ENCODE peak calls at places on chromosomes 7 and 10, in seven cellular contexts. F is Peyer's patch; D is heart left ventricle; E is CD8-positive, alpha-beta memory T cell; S is thoracic aorta; A is ascending aorta; O is psoas muscle. M is an unnamed sample.

GRCh38 chr10:85611093-85611740 is 755.4 kb downstream of the GRID1 start:
- DNase-seq in D (no peak), O (no peak), F (no peak), S (no peak), E (no peak), A (no peak), M (no peak)

GRCh38 chr7:92251181-92251580 is 5.4 kb downstream of the ANKIB1 start:
- DNase-seq in D (no peak), E (no peak), O (no peak), F (no peak), S (no peak), A (no peak), M (peak)

GRCh38 chr10:125057158-125058001 is 103.0 kb downstream of the CTBP2 start:
- DNase-seq in S (no peak), A (peak), D (peak), F (peak), O (peak), E (no peak), M (no peak)

GRCh38 chr7:38550881-38551280 is 80.3 kb downstream of the AMPH start:
- DNase-seq in S (no peak), A (no peak), D (no peak), E (no peak), F (no peak), O (no peak), M (no peak)

GRCh38 chr10:3426190-3426845 is 253.7 kb upstream of the PITRM1 start:
- DNase-seq in E (no peak), O (no peak), S (no peak), F (no peak), A (no peak), D (no peak), M (peak)

GRCh38 chr10:103554488-103555320 is 61.2 kb downstream of the NEURL1 start:
- DNase-seq in A (no peak), S (no peak), O (peak), E (no peak), D (peak), F (peak), M (peak)

GRCh38 chr10:117165557-117166419 is 27.7 kb upstream of the VAX1 start:
- DNase-seq in E (no peak), O (peak), A (no peak), S (no peak), D (no peak), F (peak), M (peak)

GRCh38 chr7:159177270-159178036 is 32.8 kb upstream of the VIPR2 start:
- DNase-seq in S (no peak), A (no peak), F (no peak), D (no peak), E (no peak), O (no peak), M (no peak)

GRCh38 chr10:6047326-6047611 is 14.9 kb downstream of the IL2RA start:
- DNase-seq in D (peak), O (no peak), F (no peak), A (no peak), S (no peak), E (no peak), M (no peak)

GRCh38 chr10:61786728-61787127 is 114.8 kb upstream of the ARID5B start:
- DNase-seq in A (no peak), O (no peak), F (no peak), D (no peak), S (no peak), E (no peak), M (peak)
- H3K4me3 ChIP-seq in A (peak), O (peak), F (no peak), D (peak), S (peak), E (no peak), M (no peak)

GRCh38 chr7:3887071-3887691 is 586.1 kb downstream of the SDK1 start:
- DNase-seq in F (no peak), S (no peak), D (no peak), E (no peak), A (no peak), O (no peak), M (peak)
- H3K4me3 ChIP-seq in F (no peak), S (no peak), D (no peak), E (no peak), A (no peak), O (no peak), M (no peak)

DNA sequence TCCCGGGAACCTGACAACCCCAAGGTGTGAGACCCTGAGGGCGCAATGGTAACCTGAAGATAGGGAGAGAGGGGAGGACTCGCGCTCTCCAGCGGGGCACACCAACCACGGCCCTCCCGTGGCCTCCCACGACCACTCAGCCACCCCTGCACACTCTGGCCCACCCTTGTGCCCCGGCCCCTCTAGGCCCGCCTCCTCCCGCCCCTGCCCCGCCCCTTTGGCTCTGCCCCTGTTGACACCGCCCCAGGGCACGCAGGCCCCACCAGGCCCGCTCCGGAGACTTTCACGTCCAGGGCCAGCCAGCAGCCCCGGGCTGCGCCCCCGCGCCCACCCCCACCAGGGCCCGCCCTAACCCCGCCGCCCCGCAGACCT is 11.0 kb downstream of the ATG9B start:
- DNase-seq in A (no peak), S (no peak), D (no peak), O (no peak), F (no peak), E (no peak), M (no peak)
- H3K4me3 ChIP-seq in A (peak), S (peak), D (peak), O (peak), F (peak), E (no peak), M (no peak)

DNA sequence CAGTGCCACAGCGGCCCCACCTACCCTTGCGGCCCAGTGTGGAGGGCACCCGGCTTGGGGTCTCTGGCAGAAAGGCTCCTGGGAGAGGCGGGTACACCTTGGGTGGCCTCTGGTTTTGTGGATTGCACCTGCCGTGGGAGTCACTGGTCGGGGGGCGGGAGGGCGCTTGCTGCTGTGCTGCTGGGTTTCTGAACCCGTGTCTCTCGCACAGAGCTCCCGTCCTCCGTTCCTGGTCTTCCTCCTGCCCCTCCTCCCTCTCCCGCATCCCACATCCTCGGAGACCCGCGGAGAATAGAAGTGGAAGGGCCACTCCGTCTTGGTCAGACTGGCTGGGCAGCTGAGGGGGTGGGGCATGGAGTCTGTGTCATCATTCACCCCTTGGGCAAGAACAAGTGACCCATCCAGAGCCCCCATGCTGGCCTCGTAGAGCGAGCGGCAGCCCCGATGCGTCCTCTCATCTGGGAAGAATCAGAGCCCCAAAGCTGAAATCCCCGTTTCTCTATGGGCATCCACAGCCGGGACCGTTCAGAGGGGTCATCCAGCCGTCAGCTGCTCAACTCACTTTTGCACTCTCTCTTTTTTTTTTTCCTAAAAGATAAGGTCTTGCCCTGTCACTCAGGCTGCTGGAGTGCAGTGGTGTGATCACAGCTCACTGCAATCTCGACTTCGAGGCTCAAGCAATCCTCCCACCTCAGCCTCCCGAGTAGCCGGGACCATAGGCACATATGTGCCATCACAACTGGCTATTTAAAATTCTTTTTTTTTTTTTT is 4.0 kb downstream of the MAFK start:
- DNase-seq in E (no peak), D (no peak), F (no peak), A (no peak), O (peak), S (no peak), M (no peak)
- H3K4me3 ChIP-seq in E (no peak), D (no peak), F (peak), A (peak), O (peak), S (peak), M (no peak)

GRCh38 chr10:133388265-133388972 is 5.5 kb upstream of the MTG1 start:
- DNase-seq in A (no peak), S (no peak), D (no peak), O (no peak), E (no peak), F (no peak), M (no peak)
- H3K4me3 ChIP-seq in A (no peak), S (no peak), D (no peak), O (no peak), E (peak), F (peak), M (no peak)

DNA sequence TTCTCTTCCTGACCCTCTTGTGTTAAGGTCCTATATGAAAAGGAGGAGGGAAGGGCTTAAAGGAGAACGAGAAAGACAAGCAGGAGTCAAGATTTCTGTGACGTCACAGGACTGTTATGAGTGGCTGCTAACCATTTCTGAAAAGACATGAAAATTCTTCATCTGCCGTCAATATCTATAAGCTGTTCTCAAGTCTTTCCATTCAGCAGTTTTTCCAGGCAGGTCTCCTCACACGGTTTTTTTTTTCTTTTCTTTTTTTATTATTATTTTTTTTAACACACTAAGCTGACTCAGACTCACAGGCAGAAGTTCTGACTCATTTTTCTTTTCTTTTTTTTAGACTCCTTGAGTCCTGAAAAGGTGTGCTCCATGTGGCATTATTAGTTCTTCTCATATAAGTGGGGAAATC is 72.0 kb downstream of the DGKI start:
- DNase-seq in S (no peak), O (no peak), A (no peak), D (no peak), E (no peak), F (no peak), M (peak)
- H3K4me3 ChIP-seq in S (no peak), O (no peak), A (no peak), D (no peak), E (no peak), F (no peak), M (no peak)